ENCODE peak calls at places on chromosome 9, in five cellular contexts. W, Q, G, J and O are unnamed samples.

GRCh38 chr9:127426756-127427155 is 2.6 kb downstream of the ZNF79 start:
- DNase-seq in J (no peak), G (no peak), Q (no peak), W (no peak), O (no peak)

GRCh38 chr9:78187763-78188495 is 47.9 kb upstream of the CEP78 start:
- DNase-seq in J (no peak), W (no peak), Q (no peak), G (no peak), O (no peak)

GRCh38 chr9:115142502-115143265 is 24.7 kb upstream of the TNC start:
- DNase-seq in G (no peak), W (no peak), J (no peak), Q (no peak), O (no peak)

GRCh38 chr9:89538874-89539273 is 41.0 kb upstream of the SEMA4D start:
- DNase-seq in J (no peak), G (no peak), W (no peak), Q (no peak), O (no peak)

GRCh38 chr9:21682981-21683380 is 119.5 kb upstream of the MTAP start:
- DNase-seq in G (no peak), J (peak; percentile 74), W (no peak), Q (no peak), O (no peak)

GRCh38 chr9:75429531-75430454 is 341.5 kb downstream of the OSTF1 start:
- DNase-seq in J (no peak), G (no peak), Q (no peak), W (no peak), O (no peak)

GRCh38 chr9:89185980-89186379 is 7.4 kb upstream of the SHC3 start:
- DNase-seq in J (no peak), Q (no peak), W (no peak), G (no peak), O (no peak)

GRCh38 chr9:17852108-17852507 is 273.2 kb downstream of the SH3GL2 start:
- DNase-seq in J (no peak), G (no peak), Q (no peak), W (no peak), O (no peak)

GRCh38 chr9:17003576-17004240 is 131.1 kb upstream of the CNTLN start:
- DNase-seq in Q (no peak), W (no peak), J (no peak), G (no peak), O (no peak)

GRCh38 chr9:118929317-118929716 is 439.9 kb downstream of the BRINP1 start:
- DNase-seq in J (no peak), G (no peak), W (no peak), Q (no peak), O (no peak)

GRCh38 chr9:120362446-120362845 is 217.5 kb downstream of the CDK5RAP2 start:
- DNase-seq in Q (no peak), J (no peak), G (no peak), W (no peak), O (no peak)

GRCh38 chr9:33225319-33226152 is 14.4 kb upstream of the SPINK4 start:
- DNase-seq in Q (no peak), G (peak; percentile 61), W (peak; percentile 47), J (peak; percentile 83), O (no peak)

GRCh38 chr9:110875275-110875674 is 163.0 kb downstream of the LPAR1 start:
- DNase-seq in G (no peak), W (no peak), J (no peak), Q (no peak), O (peak; percentile 64)

GRCh38 chr9:81602887-81603680 is 86.3 kb downstream of the TLE1 start:
- DNase-seq in Q (no peak), G (no peak), W (no peak), J (no peak), O (no peak)

GRCh38 chr9:22052376-22052945 is 43.4 kb upstream of the CDKN2B start:
- DNase-seq in W (no peak), G (no peak), Q (no peak), J (no peak), O (no peak)

GRCh38 chr9:108078823-108079222 is 589.3 kb upstream of the KLF4 start:
- DNase-seq in J (no peak), G (no peak), Q (no peak), W (no peak), O (no peak)

GRCh38 chr9:128136816-128137793 is 9.6 kb upstream of the PTGES2 start:
- DNase-seq in G (no peak), Q (peak; percentile 40), J (no peak), W (no peak), O (no peak)

GRCh38 chr9:115391166-115391825 is 273.3 kb upstream of the TNC start:
- DNase-seq in Q (no peak), W (no peak), G (no peak), J (no peak), O (no peak)

GRCh38 chr9:94174164-94174563 is 84.9 kb upstream of the ZNF169 start:
- DNase-seq in G (no peak), W (no peak), Q (no peak), J (no peak), O (no peak)

GRCh38 chr9:91071185-91071990 is 269.8 kb downstream of the SYK start:
- DNase-seq in J (peak; percentile 36), Q (no peak), G (no peak), W (no peak), O (no peak)

GRCh38 chr9:3136999-3137675 is 293.2 kb upstream of the PUM3 start:
- DNase-seq in Q (no peak), J (no peak), W (no peak), G (no peak), O (no peak)

GRCh38 chr9:110688329-110688728 is 19.7 kb downstream of the MUSK start:
- DNase-seq in G (no peak), J (no peak), Q (no peak), W (no peak), O (no peak)

GRCh38 chr9:99193466-99193821 is 28.3 kb downstream of the ALG2 start:
- DNase-seq in W (no peak), Q (no peak), J (no peak), G (no peak), O (no peak)

GRCh38 chr9:129176786-129177442 is 1.1 kb downstream of the IER5L start:
- DNase-seq in J (peak; percentile 59), Q (peak; percentile 76), G (peak; percentile 58), W (no peak), O (peak; percentile 77)

GRCh38 chr9:88189371-88189770 is 51.1 kb upstream of the SPATA31C2 start:
- DNase-seq in Q (no peak), W (no peak), J (no peak), G (no peak), O (no peak)

GRCh38 chr9:80059979-80060378 is 488.2 kb downstream of the TLE4 start:
- DNase-seq in W (no peak), G (no peak), Q (no peak), J (no peak), O (no peak)

GRCh38 chr9:109497193-109498165 is 628 bp downstream of the PTPN3 start:
- DNase-seq in J (peak; percentile 49), Q (no peak), W (no peak), G (no peak), O (no peak)

GRCh38 chr9:82553654-82554366 is 509.1 kb downstream of the RASEF start:
- DNase-seq in W (no peak), J (no peak), Q (no peak), G (no peak), O (no peak)

GRCh38 chr9:38263534-38263933 is 129.0 kb upstream of the ALDH1B1 start:
- DNase-seq in G (no peak), Q (no peak), W (no peak), J (peak; percentile 49), O (no peak)

GRCh38 chr9:118028225-118028624 is 324.0 kb downstream of the TLR4 start:
- DNase-seq in W (no peak), J (no peak), G (no peak), Q (no peak), O (no peak)

GRCh38 chr9:110115868-110116542 is 92.0 kb downstream of the C9orf152 start:
- DNase-seq in J (peak; percentile 49), W (no peak), Q (no peak), G (no peak), O (no peak)

GRCh38 chr9:17635115-17635890 is 56.4 kb downstream of the SH3GL2 start:
- DNase-seq in Q (no peak), W (no peak), G (no peak), J (no peak), O (no peak)

GRCh38 chr9:86239053-86239770 is 20.2 kb downstream of the C9orf153 start:
- DNase-seq in J (peak; percentile 14), G (no peak), W (no peak), Q (no peak), O (no peak)

GRCh38 chr9:110891760-110892159 is 146.5 kb downstream of the LPAR1 start:
- DNase-seq in J (peak; percentile 51), Q (no peak), G (no peak), W (no peak), O (no peak)

GRCh38 chr9:133920471-133920870 is 71.7 kb downstream of the VAV2 start:
- DNase-seq in W (no peak), G (no peak), Q (no peak), J (no peak), O (peak; percentile 49)

GRCh38 chr9:87381746-87382145 is 115.9 kb upstream of the DAPK1 start:
- DNase-seq in G (no peak), J (no peak), Q (no peak), W (no peak), O (no peak)

GRCh38 chr9:20358201-20358600 is 264.1 kb downstream of the MLLT3 start:
- DNase-seq in W (no peak), J (peak; percentile 44), Q (no peak), G (no peak), O (no peak)

GRCh38 chr9:70413798-70414775 is at the start of gene KLF9:
- DNase-seq in W (peak; percentile 90), G (peak; percentile 93), J (peak; percentile 94), Q (peak; percentile 96), O (peak; percentile 95)
- TF ChIP-seq POLR2A in W (peak; percentile 93), G (peak; percentile 94), J (peak; percentile 28), Q (peak; percentile 99), O (peak; percentile 48)

DNA sequence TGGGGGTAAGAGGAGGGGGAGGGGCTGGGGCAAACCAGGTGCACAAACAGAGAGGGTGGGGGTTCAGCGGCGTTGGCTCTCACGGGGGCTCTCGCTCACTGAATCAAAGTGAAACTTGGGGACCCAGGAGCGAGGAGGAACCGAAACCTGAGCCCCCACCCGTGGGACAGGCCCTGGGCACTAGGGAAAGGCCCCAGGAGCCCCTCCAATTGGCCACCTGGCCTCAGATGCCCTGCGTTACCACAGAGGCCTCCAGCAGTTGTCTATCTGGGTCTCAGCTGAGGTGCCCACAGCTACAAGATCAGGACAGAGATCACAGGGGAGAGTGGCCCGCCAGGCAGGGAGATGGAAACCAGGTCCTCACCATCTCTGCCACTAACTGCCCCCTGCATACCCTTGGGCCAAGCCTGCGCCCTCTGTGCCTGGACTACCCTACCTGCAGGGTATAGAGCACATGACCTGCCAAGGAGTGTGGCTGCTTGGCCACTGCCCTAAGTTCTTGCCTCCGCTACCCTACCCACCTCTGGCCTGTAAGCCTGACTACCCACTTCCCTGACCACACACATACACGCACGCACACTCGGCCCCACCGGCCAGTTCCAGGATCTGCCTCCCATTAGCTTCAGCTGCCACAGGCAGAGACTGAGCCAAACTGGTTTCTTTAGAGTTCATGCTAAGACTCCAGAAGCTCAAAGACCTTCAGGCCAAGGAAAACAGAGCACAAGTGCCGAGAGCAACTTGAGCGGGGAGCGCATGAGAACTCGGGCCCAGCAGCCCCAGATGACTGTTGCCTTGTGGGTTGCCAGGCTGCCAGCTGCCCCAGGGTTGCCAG is 39.9 kb downstream of the PAX5 start:
- DNase-seq in J (no peak), G (no peak), Q (no peak), W (no peak), O (no peak)
- TF ChIP-seq POLR2A in J (no peak), G (no peak), Q (no peak), W (no peak), O (no peak)

GRCh38 chr9:124771021-124771866 is at the start of gene NR6A1:
- DNase-seq in W (peak; percentile 93), J (peak; percentile 97), Q (peak; percentile 98), G (peak; percentile 96), O (peak; percentile 98)
- TF ChIP-seq POLR2A in W (peak; percentile 66), J (peak; percentile 24), Q (peak; percentile 50), G (no peak), O (peak; percentile 9)

GRCh38 chr9:34665381-34666250 is 3.2 kb upstream of the CCL27 start:
- DNase-seq in G (peak; percentile 93), W (peak; percentile 92), Q (peak; percentile 98), J (peak; percentile 95), O (peak; percentile 96)
- TF ChIP-seq POLR2A in G (peak; percentile 74), W (peak; percentile 81), Q (peak; percentile 83), J (peak; percentile 47), O (no peak)